ENCODE peak calls at places on chromosomes 4 and X, in eight cellular contexts. One of them, this sample, is unnamed.

GRCh38 chr4:54971474-54971950 is 153.9 kb downstream of the KDR start:
- DNase-seq in K562: peak
- DNase-seq in anterior cingulate cortex: no peak
- DNase-seq in fibroblast of the conjunctiva: peak
- DNase-seq in ovary: no peak
- DNase-seq in NB4: peak
- DNase-seq in NCI-H1436: no peak
- DNase-seq in smooth muscle cell of the brain vasculature: peak
- DNase-seq in this sample: peak

GRCh38 chr4:124435276-124435675 is 277.3 kb downstream of the ANKRD50 start:
- DNase-seq in K562: no peak
- DNase-seq in anterior cingulate cortex: no peak
- DNase-seq in fibroblast of the conjunctiva: no peak
- DNase-seq in ovary: no peak
- DNase-seq in NB4: no peak
- DNase-seq in NCI-H1436: no peak
- DNase-seq in smooth muscle cell of the brain vasculature: no peak
- DNase-seq in this sample: no peak

GRCh38 chr4:51906167-51906647 is 63.3 kb downstream of the DCUN1D4 start:
- DNase-seq in K562: peak
- DNase-seq in anterior cingulate cortex: no peak
- DNase-seq in fibroblast of the conjunctiva: no peak
- DNase-seq in ovary: no peak
- DNase-seq in NB4: peak
- DNase-seq in NCI-H1436: no peak
- DNase-seq in smooth muscle cell of the brain vasculature: no peak
- DNase-seq in this sample: no peak

GRCh38 chrX:20974326-20974725 is 399.9 kb upstream of the CNKSR2 start:
- DNase-seq in K562: no peak
- DNase-seq in anterior cingulate cortex: no peak
- DNase-seq in fibroblast of the conjunctiva: peak
- DNase-seq in ovary: no peak
- DNase-seq in NB4: peak
- DNase-seq in NCI-H1436: no peak
- DNase-seq in smooth muscle cell of the brain vasculature: no peak
- DNase-seq in this sample: no peak

GRCh38 chr4:151484396-151485102 is 75.6 kb downstream of the FHIP1A start:
- DNase-seq in K562: no peak
- DNase-seq in anterior cingulate cortex: no peak
- DNase-seq in fibroblast of the conjunctiva: peak
- DNase-seq in ovary: no peak
- DNase-seq in NB4: no peak
- DNase-seq in NCI-H1436: no peak
- DNase-seq in smooth muscle cell of the brain vasculature: peak
- DNase-seq in this sample: no peak

GRCh38 chr4:99635601-99636000 is 22.0 kb downstream of the C4orf54 start:
- DNase-seq in K562: no peak
- DNase-seq in anterior cingulate cortex: no peak
- DNase-seq in fibroblast of the conjunctiva: no peak
- DNase-seq in ovary: no peak
- DNase-seq in NB4: no peak
- DNase-seq in NCI-H1436: no peak
- DNase-seq in smooth muscle cell of the brain vasculature: no peak
- DNase-seq in this sample: no peak

GRCh38 chrX:123455693-123456092 is 271.6 kb downstream of the GRIA3 start:
- DNase-seq in K562: peak
- DNase-seq in anterior cingulate cortex: no peak
- DNase-seq in fibroblast of the conjunctiva: no peak
- DNase-seq in ovary: no peak
- DNase-seq in NB4: no peak
- DNase-seq in NCI-H1436: no peak
- DNase-seq in smooth muscle cell of the brain vasculature: no peak
- DNase-seq in this sample: no peak

GRCh38 chr4:98496446-98496845 is 162.0 kb downstream of the TSPAN5 start:
- DNase-seq in K562: no peak
- DNase-seq in anterior cingulate cortex: no peak
- DNase-seq in fibroblast of the conjunctiva: no peak
- DNase-seq in ovary: no peak
- DNase-seq in NB4: no peak
- DNase-seq in NCI-H1436: no peak
- DNase-seq in smooth muscle cell of the brain vasculature: no peak
- DNase-seq in this sample: no peak

GRCh38 chrX:40871385-40872082 is 136.2 kb upstream of the MED14 start:
- DNase-seq in K562: no peak
- DNase-seq in anterior cingulate cortex: no peak
- DNase-seq in fibroblast of the conjunctiva: no peak
- DNase-seq in ovary: no peak
- DNase-seq in NB4: no peak
- DNase-seq in NCI-H1436: no peak
- DNase-seq in smooth muscle cell of the brain vasculature: no peak
- DNase-seq in this sample: peak

GRCh38 chr4:87304659-87305277 is 17.9 kb downstream of the HSD17B13 start:
- DNase-seq in K562: no peak
- DNase-seq in anterior cingulate cortex: no peak
- DNase-seq in fibroblast of the conjunctiva: no peak
- DNase-seq in ovary: no peak
- DNase-seq in NB4: no peak
- DNase-seq in NCI-H1436: peak
- DNase-seq in smooth muscle cell of the brain vasculature: no peak
- DNase-seq in this sample: no peak

GRCh38 chr4:175951794-175952193 is 113.8 kb upstream of the WDR17 start:
- DNase-seq in K562: no peak
- DNase-seq in anterior cingulate cortex: no peak
- DNase-seq in fibroblast of the conjunctiva: no peak
- DNase-seq in ovary: no peak
- DNase-seq in NB4: no peak
- DNase-seq in NCI-H1436: no peak
- DNase-seq in smooth muscle cell of the brain vasculature: no peak
- DNase-seq in this sample: no peak

GRCh38 chr4:70601422-70602039 is 9.5 kb downstream of the AMBN start:
- DNase-seq in K562: peak
- DNase-seq in anterior cingulate cortex: no peak
- DNase-seq in fibroblast of the conjunctiva: peak
- DNase-seq in ovary: no peak
- DNase-seq in NB4: peak
- DNase-seq in NCI-H1436: peak
- DNase-seq in smooth muscle cell of the brain vasculature: peak
- DNase-seq in this sample: peak

This sample was measured in NCI-H69.